ENCODE peak calls at places on chromosomes 16 and 17, in ten cellular contexts. J is pancreas; C is left ventricle myocardium inferior; F is CD8-positive, alpha-beta T cell; U is thyroid gland; K is PC-3; M is prostate gland; Q is left lung; Z is IMR-90; I is dorsolateral prefrontal cortex. L is an unnamed sample.

GRCh38 chr17:73850426-73850825 is 206.2 kb upstream of the SDK2 start:
- DNase-seq in J (no peak), C (no peak), F (no peak), U (no peak), K (no peak), M (no peak), Q (no peak), Z (no peak), I (no peak), L (no peak)

GRCh38 chr16:82954224-82954929 is 327.6 kb downstream of the CDH13 start:
- DNase-seq in J (no peak), C (no peak), F (no peak), U (no peak), K (no peak), M (no peak), Q (no peak), Z (peak; percentile 70), I (no peak), L (no peak)

GRCh38 chr17:74473294-74473693 is 6.9 kb downstream of the CD300A start:
- DNase-seq in J (no peak), C (no peak), F (no peak), U (no peak), K (no peak), M (no peak), Q (peak; percentile 51), Z (no peak), I (no peak), L (no peak)

GRCh38 chr16:6153901-6154300 is 1056.3 kb upstream of the EEF2KMT start:
- DNase-seq in J (no peak), C (no peak), F (no peak), U (no peak), K (no peak), M (no peak), Q (no peak), Z (no peak), I (no peak), L (no peak)

GRCh38 chr17:80380068-80381061 is 34.6 kb upstream of the ENDOV start:
- DNase-seq in J (no peak), C (no peak), F (no peak), U (no peak), K (no peak), M (no peak), Q (no peak), Z (no peak), I (no peak), L (no peak)

GRCh38 chr17:37092701-37093100 is 143.9 kb downstream of the AATF start:
- DNase-seq in J (no peak), C (no peak), F (no peak), U (no peak), K (no peak), M (no peak), Q (no peak), Z (no peak), I (no peak), L (no peak)

GRCh38 chr17:67636841-67637240 is 80.9 kb upstream of the NOL11 start:
- DNase-seq in J (no peak), C (no peak), F (no peak), U (no peak), K (peak; percentile 25), M (no peak), Q (no peak), Z (peak; percentile 64), I (no peak), L (peak; percentile 18)

GRCh38 chr17:19464033-19465026 is 53.3 kb downstream of the RNF112 start:
- DNase-seq in J (no peak), C (no peak), F (no peak), U (no peak), K (no peak), M (no peak), Q (no peak), Z (peak; percentile 18), I (no peak), L (no peak)

GRCh38 chr17:10743316-10744009 is 13.6 kb upstream of the TMEM220 start:
- DNase-seq in J (no peak), C (no peak), F (no peak), U (no peak), K (peak; percentile 34), M (no peak), Q (no peak), Z (peak; percentile 38), I (no peak), L (no peak)

GRCh38 chr16:24848065-24848464 is 2.3 kb downstream of the SLC5A11 start:
- DNase-seq in J (no peak), C (no peak), F (no peak), U (no peak), K (peak; percentile 68), M (no peak), Q (no peak), Z (peak; percentile 82), I (no peak), L (no peak)

GRCh38 chr16:24847358-24847664 is 1.5 kb downstream of the SLC5A11 start:
- DNase-seq in J (no peak), C (no peak), F (no peak), U (no peak), K (no peak), M (no peak), Q (no peak), Z (no peak), I (no peak), L (no peak)

GRCh38 chr16:24846548-24847357 is 990 bp downstream of the SLC5A11 start:
- DNase-seq in J (no peak), C (no peak), F (no peak), U (no peak), K (no peak), M (no peak), Q (no peak), Z (no peak), I (no peak), L (no peak)

GRCh38 chr16:24844101-24845030 is 1.4 kb upstream of the SLC5A11 start:
- DNase-seq in J (no peak), C (no peak), F (no peak), U (no peak), K (peak; percentile 70), M (no peak), Q (no peak), Z (peak; percentile 28), I (no peak), L (no peak)

GRCh38 chr16:24845726-24846547 is at the start of gene SLC5A11:
- DNase-seq in J (no peak), C (no peak), F (no peak), U (no peak), K (no peak), M (no peak), Q (no peak), Z (no peak), I (no peak), L (no peak)
- H3K27me3 ChIP-seq in J (no peaks in the 10 kb centered on the region), C (no peaks in the 10 kb centered on the region), F (no peaks in the 10 kb centered on the region), U (no peaks in the 10 kb centered on the region), K (no peaks in the 10 kb centered on the region), M (no peaks in the 10 kb centered on the region), Q (peaks cover 11% of the 10 kb centered on the region), Z (no peaks in the 10 kb centered on the region), I (no peaks in the 10 kb centered on the region), L (no peaks in the 10 kb centered on the region)

DNA sequence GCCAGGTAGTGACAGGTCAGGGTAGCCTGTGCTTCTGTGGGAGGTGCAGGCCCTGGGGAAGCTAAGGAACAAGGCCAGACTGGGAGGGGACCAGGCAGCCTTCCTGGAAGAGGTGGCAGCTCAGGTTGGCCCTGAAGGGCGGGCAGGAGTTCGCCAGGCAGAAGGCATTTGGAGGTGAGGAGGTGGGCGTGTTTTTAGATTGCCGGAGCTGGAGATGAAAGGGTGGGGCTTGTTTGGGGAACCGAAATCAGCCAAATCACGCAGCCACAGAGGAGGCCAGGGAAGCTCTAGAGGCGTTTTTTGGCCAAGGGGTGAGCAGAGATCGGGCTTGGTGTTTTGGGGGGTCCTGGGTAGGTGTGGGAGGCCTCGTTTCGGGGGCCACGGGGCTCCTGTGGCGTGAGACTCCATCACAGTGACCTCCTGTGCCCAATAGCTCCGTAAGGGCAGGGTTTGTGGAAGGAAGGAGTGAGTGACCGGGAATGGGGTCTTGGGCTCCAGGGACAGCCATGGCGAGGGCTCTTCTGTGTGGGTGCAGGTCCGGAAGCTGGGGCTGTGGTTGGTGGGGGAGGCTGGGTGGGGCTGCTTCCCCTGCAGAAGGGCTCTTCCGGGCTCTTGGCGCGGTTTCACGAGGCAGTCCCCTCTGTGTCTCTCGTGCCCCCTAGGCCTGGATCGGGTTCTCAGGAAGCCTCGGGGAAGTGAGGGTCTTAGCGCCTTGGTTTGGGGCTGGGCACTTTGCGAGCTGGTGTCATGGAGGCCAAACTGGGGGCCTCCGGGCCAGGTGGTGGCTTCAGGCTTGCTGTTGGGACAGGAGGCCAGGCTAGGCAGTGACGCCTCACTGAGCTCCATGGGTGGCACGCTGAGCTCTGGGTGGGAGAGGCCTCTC is 7.8 kb downstream of the ADCY7 start:
- DNase-seq in J (no peak), C (no peak), F (peak; percentile 83), U (no peak), K (no peak), M (no peak), Q (peak; percentile 79), Z (no peak), I (no peak), L (no peak)
- H3K27ac ChIP-seq in J (no peak overlapping the region), C (peak overlapping the region; percentile 58), F (peak overlapping the region; percentile 81), U (peak overlapping the region; percentile 36), K (no peak overlapping the region), M (no peak overlapping the region), Q (peak overlapping the region; percentile 79), Z (no peak overlapping the region), I (no peak overlapping the region), L (no peak overlapping the region)

DNA sequence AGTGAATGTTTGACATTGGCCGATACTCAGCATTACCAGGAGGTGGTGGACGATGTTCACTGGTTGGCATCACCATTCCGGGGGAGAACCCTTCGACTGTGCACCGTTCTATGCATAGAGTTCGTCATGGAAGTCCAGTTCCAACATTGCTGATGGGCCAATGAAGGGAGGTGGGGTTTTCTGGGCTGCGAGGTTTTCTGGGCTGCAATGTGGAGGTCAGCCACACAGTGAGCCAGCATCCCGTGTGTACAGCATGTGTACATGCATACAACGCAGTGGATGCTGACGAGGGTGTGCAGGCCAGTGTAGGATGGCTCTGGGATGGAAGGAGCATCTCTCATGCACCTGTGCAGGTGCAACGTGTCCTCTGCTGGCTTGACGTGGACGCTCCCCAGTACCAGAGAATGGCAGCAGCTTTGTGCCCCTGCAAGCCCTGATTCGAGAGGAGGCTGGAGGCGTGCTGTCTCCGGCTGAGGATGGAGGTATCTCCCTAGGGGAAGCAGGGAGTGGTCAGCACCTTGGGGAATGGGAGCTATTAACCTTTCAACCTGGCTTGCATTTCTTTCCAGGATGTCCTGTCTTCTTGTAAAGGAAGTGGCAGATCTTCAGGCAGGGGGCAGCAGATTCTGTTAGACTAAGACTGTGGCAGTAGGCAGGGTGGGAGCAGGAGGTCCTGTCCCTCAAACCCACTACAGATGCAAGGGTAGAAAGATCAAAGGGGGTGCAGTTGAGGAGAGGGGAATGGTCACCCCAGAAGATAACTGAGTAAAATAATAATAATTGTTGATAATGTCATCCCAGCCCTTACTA is 98.2 kb downstream of the CYLD start:
- DNase-seq in J (no peak), C (no peak), F (no peak), U (no peak), K (no peak), M (no peak), Q (no peak), Z (no peak), I (no peak), L (no peak)
- TF ChIP-seq CTCF in J (no peak), C (no peak), F (no peak), U (no peak), K (peak; percentile 18), M (no peak), Q (no peak), Z (no peak), I (no peak), L (peak; percentile 18)

DNA sequence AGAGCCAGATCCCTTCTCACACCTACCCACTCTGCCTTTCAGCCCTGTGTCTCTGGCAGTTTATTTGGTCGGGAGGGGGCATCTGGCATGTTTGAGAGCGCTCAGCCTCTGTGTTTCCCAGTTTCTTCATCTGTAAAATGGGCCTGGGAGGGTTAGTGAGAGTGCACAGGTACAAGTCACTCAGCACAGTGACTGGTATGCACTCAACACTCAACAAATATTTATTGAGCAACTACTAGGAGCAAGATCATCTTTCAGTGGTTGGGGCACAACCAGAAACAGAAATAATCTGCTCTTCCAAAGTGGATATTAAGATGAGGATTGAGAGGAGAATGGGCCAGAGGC is 13.7 kb upstream of the SRCIN1 start:
- DNase-seq in J (no peak), C (no peak), F (no peak), U (no peak), K (no peak), M (no peak), Q (no peak), Z (no peak), I (no peak), L (no peak)
- H3K27me3 ChIP-seq in J (no peaks in the 10 kb centered on the region), C (peaks cover 78% of the 10 kb centered on the region), F (no peaks in the 10 kb centered on the region), U (no peaks in the 10 kb centered on the region), K (no peaks in the 10 kb centered on the region), M (no peaks in the 10 kb centered on the region), Q (peaks cover 84% of the 10 kb centered on the region), Z (peaks cover 65% of the 10 kb centered on the region), I (no peaks in the 10 kb centered on the region), L (peaks cover 16% of the 10 kb centered on the region)